ENCODE peak calls at places on chromosomes 2 and 18, in five cellular contexts. X is GM12891, R is GM12878, P is K562, V is H1. U is an unnamed sample.

GRCh38 chr2:21939961-21940360 is 816.2 kb downstream of the TDRD15 start:
- DNase-seq in X (no peak), R (no peak), P (no peak), V (no peak), U (no peak)

GRCh38 chr2:31227711-31228125 is 6.2 kb upstream of the EHD3 start:
- DNase-seq in X (no peak), R (no peak), P (no peak), V (no peak), U (no peak)

GRCh38 chr2:135563793-135564192 is 32.5 kb downstream of the R3HDM1 start:
- DNase-seq in X (no peak), R (no peak), P (peak), V (no peak), U (no peak)

GRCh38 chr2:241443486-241444223 is 64.7 kb downstream of the STK25 start:
- DNase-seq in X (no peak), R (peak), P (peak), V (no peak), U (no peak)

GRCh38 chr18:48546411-48546810 is 7.6 kb downstream of the CTIF start:
- DNase-seq in X (no peak), R (no peak), P (no peak), V (no peak), U (no peak)

GRCh38 chr2:15311201-15311882 is 249.8 kb downstream of the NBAS start:
- DNase-seq in X (no peak), R (peak), P (no peak), V (no peak), U (no peak)

GRCh38 chr2:241148239-241148638 is 1.0 kb downstream of the PASK start:
- DNase-seq in X (no peak), R (no peak), P (peak), V (no peak), U (no peak)

GRCh38 chr2:65612654-65613053 is 180.3 kb upstream of the SPRED2 start:
- DNase-seq in X (no peak), R (no peak), P (no peak), V (no peak), U (no peak)

GRCh38 chr2:136006658-136007057 is 21.2 kb upstream of the DARS1 start:
- DNase-seq in X (no peak), R (no peak), P (no peak), V (no peak), U (no peak)

GRCh38 chr2:120486946-120487345 is 141.0 kb downstream of the INHBB start:
- DNase-seq in X (no peak), R (no peak), P (peak), V (no peak), U (no peak)

GRCh38 chr2:115369380-115369779 is 926.9 kb downstream of the DPP10 start:
- DNase-seq in X (no peak), R (no peak), P (no peak), V (no peak), U (no peak)

GRCh38 chr2:118062048-118062447 is 26.2 kb upstream of the INSIG2 start:
- DNase-seq in X (no peak), R (no peak), P (no peak), V (no peak), U (no peak)

GRCh38 chr2:215796160-215796559 is 217.2 kb downstream of the MREG start:
- DNase-seq in X (no peak), R (no peak), P (no peak), V (no peak), U (no peak)

GRCh38 chr2:84958135-84959044 is 12.6 kb upstream of the KCMF1 start:
- DNase-seq in X (no peak), R (no peak), P (no peak), V (peak), U (no peak)

GRCh38 chr2:222307138-222307756 is 8.4 kb upstream of the PAX3 start:
- DNase-seq in X (no peak), R (no peak), P (no peak), V (no peak), U (no peak)

GRCh38 chr2:174952607-174953006 is 52.6 kb downstream of the CHN1 start:
- DNase-seq in X (no peak), R (no peak), P (no peak), V (no peak), U (no peak)

DNA sequence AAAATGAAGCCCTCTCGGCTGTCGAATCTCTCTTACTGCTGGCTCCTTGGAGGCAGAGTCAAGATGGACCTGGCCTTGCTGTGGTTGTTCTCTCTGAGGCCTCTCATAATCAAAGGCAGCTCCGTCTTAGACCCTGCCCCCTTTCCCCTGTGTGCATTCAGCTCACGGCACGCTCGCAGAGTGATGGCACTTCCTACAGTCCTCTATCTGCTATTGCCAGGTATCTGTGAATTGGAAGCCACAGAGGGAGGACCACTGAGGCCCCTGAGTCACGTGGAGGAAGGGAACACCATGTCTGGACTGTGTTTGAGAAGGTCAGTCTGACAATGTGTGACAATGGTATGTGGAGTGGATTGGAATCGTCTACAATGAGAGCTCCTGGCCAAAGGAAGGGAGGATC is 132.1 kb downstream of the UXS1 start:
- DNase-seq in X (no peak), R (no peak), P (no peak), V (no peak), U (no peak)
- TF ChIP-seq TAF1 in X (no peak), R (no peak), P (no peak), V (no peak), U (no peak)

GRCh38 chr2:225756198-225756597 is 356.7 kb downstream of the NYAP2 start:
- DNase-seq in X (no peak), R (no peak), P (no peak), V (no peak), U (no peak)
- TF ChIP-seq POLR2AphosphoS5 in X (no peak), R (no peak), P (no peak), V (no peak), U (no peak)

DNA sequence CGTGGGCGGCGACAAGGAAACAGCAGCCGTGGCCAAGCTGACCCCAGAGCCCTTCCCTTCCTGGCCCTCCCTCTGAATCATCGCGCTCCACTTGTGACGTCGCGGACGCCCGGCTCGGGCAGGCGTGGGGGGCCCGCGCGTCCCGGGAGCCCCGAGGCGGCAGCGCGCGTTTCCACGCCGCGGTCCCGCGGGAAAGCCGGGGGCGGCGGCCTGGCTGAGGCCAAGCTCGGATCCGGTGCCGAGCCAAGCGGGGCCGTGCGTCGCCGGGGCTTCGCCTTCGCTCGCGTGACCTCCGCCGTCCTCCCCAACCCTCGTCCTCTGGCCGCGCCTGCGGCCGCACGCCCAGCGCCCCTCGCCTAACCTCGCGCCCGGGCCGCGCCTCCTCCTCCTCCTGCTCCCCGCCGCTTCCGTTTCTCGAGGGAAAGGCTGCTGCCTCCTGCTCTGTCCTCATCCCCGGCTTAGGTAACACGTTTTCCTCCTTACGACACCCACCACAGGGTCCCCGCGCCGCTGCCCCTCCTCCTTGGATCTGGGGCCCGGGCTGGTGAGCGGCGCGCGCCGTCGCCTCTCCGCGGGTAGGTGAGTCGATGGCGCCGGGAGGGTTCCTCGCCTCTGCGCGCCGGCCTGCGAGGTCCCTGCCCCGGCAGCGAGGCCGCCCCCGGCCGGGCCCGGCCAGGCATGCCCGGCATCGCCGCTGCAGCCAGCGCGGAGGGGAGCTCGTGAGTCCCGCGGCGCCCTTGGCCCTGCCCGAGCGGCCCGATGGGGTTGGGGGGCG is at the start of gene INPP1:
- DNase-seq in X (peak), R (no peak), P (no peak), V (no peak), U (peak)
- TF ChIP-seq POLR2A in X (no peak), R (peak), P (no peak), V (no peak), U (peak)

GRCh38 chr2:230898016-230898415 is 27.0 kb downstream of the GPR55 start:
- DNase-seq in X (no peak), R (no peak), P (no peak), V (no peak), U (no peak)
- TF ChIP-seq TAF1 in X (no peak), R (no peak), P (no peak), V (no peak), U (no peak)

GRCh38 chr18:34707670-34708069 is 2.4 kb upstream of the DTNA start:
- DNase-seq in X (no peak), R (no peak), P (no peak), V (no peak), U (no peak)
- TF ChIP-seq POLR2AphosphoS5 in X (no peak), R (no peak), P (no peak), V (no peak), U (no peak)

GRCh38 chr18:11983592-11983991 is 2.3 kb downstream of the IMPA2 start:
- DNase-seq in X (no peak), R (no peak), P (no peak), V (no peak), U (no peak)
- TF ChIP-seq POLR2A in X (no peak), R (no peak), P (no peak), V (no peak), U (no peak)

GRCh38 chr18:46324556-46324955 is 220.4 kb downstream of the HAUS1 start:
- DNase-seq in X (no peak), R (no peak), P (peak), V (no peak), U (no peak)
- TF ChIP-seq TAF1 in X (no peak), R (no peak), P (no peak), V (no peak), U (no peak)

DNA sequence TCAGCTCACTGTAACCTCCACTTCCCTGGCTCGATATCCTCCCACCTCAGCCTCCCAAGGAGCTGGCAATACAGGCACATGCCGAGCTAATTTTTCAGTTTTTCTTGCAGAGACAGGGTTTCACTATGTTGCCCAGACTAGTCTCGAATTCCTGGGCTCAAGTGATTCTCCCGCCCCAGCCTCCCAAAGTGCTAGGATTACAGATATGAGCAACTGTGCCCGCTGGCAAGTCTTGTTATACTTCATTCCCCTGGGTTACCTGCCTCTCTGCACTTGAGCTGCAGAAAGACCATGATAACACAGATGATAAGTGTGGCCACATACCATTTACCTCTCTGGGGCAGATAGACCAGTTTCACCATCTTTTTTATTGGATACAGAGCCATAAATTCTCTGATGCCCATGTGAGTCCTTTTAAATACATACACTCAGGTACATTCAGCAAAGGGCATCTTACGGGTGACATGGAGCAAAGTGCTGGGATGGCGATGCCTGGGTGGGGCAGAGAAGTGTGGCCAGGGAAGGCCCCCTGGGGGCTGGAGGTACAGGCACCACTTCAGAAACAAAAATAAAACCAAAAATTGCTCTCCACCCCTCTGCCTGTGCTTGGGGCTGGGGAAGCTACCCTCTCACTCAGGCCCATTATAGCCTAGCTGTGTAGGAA is 20.4 kb downstream of the CCT7 start:
- DNase-seq in X (no peak), R (no peak), P (no peak), V (no peak), U (no peak)
- TF ChIP-seq POLR2AphosphoS5 in X (no peak), R (no peak), P (no peak), V (no peak), U (peak)

DNA sequence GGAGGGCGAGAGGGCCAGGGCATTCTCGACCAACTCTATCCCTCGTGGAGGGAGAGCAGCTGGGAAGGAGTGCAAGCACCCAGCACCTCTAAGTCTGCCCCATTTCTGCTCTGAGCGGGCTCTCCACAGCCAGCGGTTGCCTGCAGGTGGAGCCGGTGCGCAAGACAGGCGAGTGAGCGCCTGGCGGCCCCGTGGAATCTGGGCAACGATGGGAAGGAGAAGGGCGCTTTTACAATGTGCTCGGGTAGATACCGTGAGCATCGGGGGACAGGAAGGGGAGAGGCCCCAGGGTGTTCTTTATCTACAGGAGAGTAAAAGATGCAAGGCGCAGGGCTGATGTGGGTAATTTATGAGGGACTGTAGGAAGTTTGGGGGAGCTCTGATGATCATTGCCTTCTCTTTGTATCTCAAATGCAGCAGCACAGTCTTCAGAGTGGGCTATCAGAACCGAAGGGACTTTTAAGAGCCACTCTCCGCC is 867 bp upstream of the TTL start:
- DNase-seq in X (peak), R (peak), P (peak), V (no peak), U (peak)
- TF ChIP-seq POLR2A in X (no peak), R (no peak), P (peak), V (no peak), U (peak)

U was measured in GM12892.